ENCODE peak calls at places on chromosomes 12 and 14, in eight cellular contexts. S, O, J, K, E, P, V and A are unnamed samples.

GRCh38 chr12:9351136-9351535 is 142.9 kb upstream of the PZP start:
- DNase-seq in S (no peak), O (no peak), J (no peak), K (no peak), E (no peak), P (no peak), V (no peak), A (no peak)

GRCh38 chr12:645563-646071 is 17.6 kb downstream of the NINJ2 start:
- DNase-seq in S (peak), O (no peak), J (no peak), K (peak), E (no peak), P (no peak), V (no peak), A (no peak)

GRCh38 chr12:130847097-130847496 is 8.0 kb upstream of the STX2 start:
- DNase-seq in S (no peak), O (no peak), J (no peak), K (no peak), E (no peak), P (no peak), V (no peak), A (no peak)

GRCh38 chr12:81128930-81129554 is 51.2 kb downstream of the ACSS3 start:
- DNase-seq in S (no peak), O (no peak), J (peak), K (no peak), E (no peak), P (peak), V (no peak), A (peak)

GRCh38 chr12:82461393-82461792 is 103.1 kb downstream of the METTL25 start:
- DNase-seq in S (no peak), O (no peak), J (no peak), K (no peak), E (no peak), P (no peak), V (no peak), A (no peak)

GRCh38 chr12:51368640-51369517 is 22.3 kb downstream of the GALNT6 start:
- DNase-seq in S (peak), O (peak), J (no peak), K (peak), E (no peak), P (peak), V (peak), A (peak)

GRCh38 chr14:59582845-59583509 is 6.4 kb upstream of the CCDC175 start:
- DNase-seq in S (no peak), O (no peak), J (no peak), K (no peak), E (no peak), P (no peak), V (no peak), A (no peak)

GRCh38 chr14:57382283-57382682 is 8.1 kb upstream of the NAA30 start:
- DNase-seq in S (no peak), O (no peak), J (no peak), K (no peak), E (no peak), P (no peak), V (no peak), A (no peak)

GRCh38 chr14:84707830-84708229 is 822.1 kb upstream of the FLRT2 start:
- DNase-seq in S (no peak), O (no peak), J (no peak), K (no peak), E (no peak), P (no peak), V (no peak), A (no peak)

GRCh38 chr14:65255029-65255545 is 152.8 kb upstream of the MAX start:
- DNase-seq in S (no peak), O (no peak), J (no peak), K (peak), E (no peak), P (no peak), V (no peak), A (no peak)